ENCODE peak calls at places on chromosomes 2 and 18, in four cellular contexts. Z is neuronal stem cell, D is GM20000, N is head of caudate nucleus. G is an unnamed sample.

GRCh38 chr2:1705557-1706076 is 38.7 kb downstream of the PXDN start:
- DNase-seq in Z (no peak), N (no peak), D (no peak), G (no peak)

GRCh38 chr2:20504174-20504573 is 57.3 kb downstream of the RHOB start:
- DNase-seq in Z (no peak), D (no peak), N (no peak), G (no peak)

GRCh38 chr2:17815466-17816184 is 635 bp upstream of the MSGN1 start:
- DNase-seq in N (no peak), D (no peak), Z (no peak), G (no peak)

GRCh38 chr2:53991948-53992347 is 21.2 kb upstream of the PSME4 start:
- DNase-seq in N (no peak), Z (no peak), D (no peak), G (no peak)

GRCh38 chr2:67839668-67840067 is 223.1 kb downstream of the C1D start:
- DNase-seq in Z (no peak), N (no peak), D (no peak), G (no peak)

GRCh38 chr18:35875566-35875965 is 96.9 kb upstream of the RMP24 start:
- DNase-seq in N (no peak), Z (no peak), D (no peak), G (no peak)

GRCh38 chr2:8018956-8019355 is 662.9 kb upstream of the ID2 start:
- DNase-seq in N (no peak), Z (no peak), D (no peak), G (no peak)

GRCh38 chr2:144083211-144083610 is 436.7 kb downstream of the ZEB2 start:
- DNase-seq in D (no peak), Z (no peak), N (no peak), G (no peak)

GRCh38 chr2:46875226-46875899 is 40.2 kb downstream of the MCFD2 start:
- DNase-seq in N (no peak), D (no peak), Z (no peak), G (no peak)

GRCh38 chr2:219486424-219486959 is 12.2 kb upstream of the GMPPA start:
- DNase-seq in N (no peak), D (no peak), Z (no peak), G (no peak)

GRCh38 chr2:14601070-14601770 is 31.3 kb upstream of the LRATD1 start:
- DNase-seq in D (no peak), N (no peak), Z (no peak), G (no peak)

GRCh38 chr18:60469396-60469795 is 96.8 kb upstream of the MC4R start:
- DNase-seq in N (no peak), Z (no peak), D (no peak), G (no peak)

GRCh38 chr18:63292844-63293683 is 26.5 kb downstream of the BCL2 start:
- DNase-seq in D (peak), Z (no peak), N (no peak), G (no peak)

GRCh38 chr2:240494194-240494793 is 58.8 kb downstream of the GPC1 start:
- DNase-seq in Z (no peak), D (no peak), N (no peak), G (no peak)

GRCh38 chr2:198776616-198777406 is 680.9 kb downstream of the SATB2 start:
- DNase-seq in Z (no peak), D (no peak), N (no peak), G (no peak)

GRCh38 chr2:231065966-231066365 is 9.3 kb downstream of the PSMD1 start:
- DNase-seq in N (no peak), Z (no peak), D (no peak), G (no peak)

GRCh38 chr2:172931923-172932520 is 143.6 kb upstream of the MAP3K20 start:
- DNase-seq in Z (peak), D (peak), N (peak), G (no peak)

GRCh38 chr18:37985126-37985525 is 419.5 kb upstream of the CELF4 start:
- DNase-seq in D (no peak), N (no peak), Z (peak), G (no peak)

GRCh38 chr2:192741889-192742288 is 547.2 kb upstream of the TMEFF2 start:
- DNase-seq in D (no peak), N (no peak), Z (no peak), G (no peak)

GRCh38 chr18:58669731-58670379 is 1.4 kb upstream of the MALT1 start:
- DNase-seq in Z (no peak), D (no peak), N (no peak), G (no peak)

GRCh38 chr18:60910534-60910933 is 422.7 kb upstream of the CDH20 start:
- DNase-seq in N (no peak), Z (no peak), D (no peak), G (no peak)

GRCh38 chr2:144354953-144355352 is 165.0 kb downstream of the ZEB2 start:
- DNase-seq in N (no peak), Z (no peak), D (no peak), G (no peak)

GRCh38 chr2:141611143-141611571 is 519.7 kb downstream of the LRP1B start:
- DNase-seq in N (no peak), Z (no peak), D (no peak), G (no peak)

GRCh38 chr2:25606892-25607291 is 66.5 kb downstream of the DTNB start:
- DNase-seq in N (no peak), Z (no peak), D (no peak), G (no peak)

GRCh38 chr2:48479923-48480322 is 50.0 kb upstream of the STON1 start:
- DNase-seq in D (no peak), Z (no peak), N (no peak), G (no peak)

GRCh38 chr2:219207254-219207883 is 787 bp downstream of the ZFAND2B start:
- DNase-seq in N (no peak), D (no peak), Z (no peak), G (no peak)